ENCODE peak calls at places on chromosomes 16 and 17, in seven cellular contexts. J is lower leg skin, R is cardiac muscle cell, N is astrocyte of the cerebellum, F is glutamatergic neuron, K is A549, S is coronary artery. O is an unnamed sample.
A peak's percentile ranks its signal among the peaks of the same experiment; 100 is the strongest.

GRCh38 chr17:65987988-65988387 is 203.9 kb downstream of the CEP112 start:
- DNase-seq in J (no peak), R (peak; percentile 49), N (peak; percentile 19), F (no peak), K (peak; percentile 14), S (no peak), O (peak; percentile 3)

GRCh38 chr17:48799069-48799710 is 17.8 kb downstream of the TTLL6 start:
- DNase-seq in J (no peak), R (no peak), N (no peak), F (no peak), K (no peak), S (no peak), O (no peak)

GRCh38 chr17:82645516-82645915 is 2.7 kb downstream of the WDR45B start:
- DNase-seq in J (no peak), R (no peak), N (no peak), F (no peak), K (no peak), S (no peak), O (no peak)

GRCh38 chr17:50842506-50843149 is 7.2 kb downstream of the WFIKKN2 start:
- DNase-seq in J (peak; percentile 81), R (no peak), N (no peak), F (no peak), K (no peak), S (no peak), O (no peak)

GRCh38 chr17:48596000-48596734 is 2.6 kb upstream of the HOXB5 start:
- DNase-seq in J (no peak), R (no peak), N (no peak), F (no peak), K (no peak), S (no peak), O (no peak)

GRCh38 chr17:49570540-49571242 is 5.0 kb upstream of the NXPH3 start:
- DNase-seq in J (no peak), R (no peak), N (no peak), F (no peak), K (no peak), S (peak; percentile 72), O (no peak)

GRCh38 chr16:13553453-13553985 is 366.4 kb upstream of the ERCC4 start:
- DNase-seq in J (no peak), R (no peak), N (peak; percentile 4), F (no peak), K (no peak), S (no peak), O (no peak)

GRCh38 chr16:15950869-15951268 is 1.5 kb downstream of the ABCC1 start:
- DNase-seq in J (no peak), R (no peak), N (no peak), F (no peak), K (no peak), S (no peak), O (no peak)

GRCh38 chr17:40517286-40517662 is 15.9 kb upstream of the TNS4 start:
- DNase-seq in J (no peak), R (no peak), N (no peak), F (no peak), K (no peak), S (peak; percentile 0), O (no peak)

GRCh38 chr16:4613636-4614570 is 785 bp downstream of the UBALD1 start:
- DNase-seq in J (no peak), R (peak; percentile 58), N (no peak), F (peak; percentile 73), K (no peak), S (no peak), O (no peak)

GRCh38 chr16:28900601-28901000 is 22.3 kb downstream of the ATP2A1 start:
- DNase-seq in J (no peak), R (no peak), N (no peak), F (no peak), K (no peak), S (no peak), O (no peak)

GRCh38 chr17:40065041-40065770 is 2.4 kb downstream of the THRA start:
- DNase-seq in J (no peak), R (peak; percentile 55), N (no peak), F (no peak), K (no peak), S (no peak), O (no peak)

GRCh38 chr17:78678220-78678554 is 101.0 kb upstream of the DNAH17 start:
- DNase-seq in J (no peak), R (no peak), N (no peak), F (no peak), K (no peak), S (no peak), O (no peak)

GRCh38 chr16:2473999-2474876 is 689 bp upstream of the TBC1D24 start:
- DNase-seq in J (no peak), R (peak; percentile 39), N (no peak), F (peak; percentile 63), K (peak; percentile 72), S (no peak), O (no peak)

GRCh38 chr16:88681709-88682451 is 4.4 kb downstream of the SNAI3 start:
- DNase-seq in J (peak; percentile 90), R (peak; percentile 16), N (no peak), F (no peak), K (no peak), S (no peak), O (no peak)

GRCh38 chr17:65750678-65751077 is 189.2 kb upstream of the AXIN2 start:
- DNase-seq in J (peak; percentile 89), R (peak; percentile 92), N (peak; percentile 93), F (no peak), K (peak; percentile 67), S (no peak), O (peak; percentile 73)

GRCh38 chr16:1494129-1494640 is 1.0 kb downstream of the TELO2 start:
- DNase-seq in J (no peak), R (peak; percentile 88), N (peak; percentile 22), F (peak; percentile 69), K (peak; percentile 69), S (peak; percentile 84), O (peak; percentile 25)

GRCh38 chr16:10753670-10754069 is 10.0 kb downstream of the NUBP1 start:
- DNase-seq in J (no peak), R (no peak), N (no peak), F (no peak), K (no peak), S (no peak), O (no peak)

GRCh38 chr17:27571563-27572129 is 59.3 kb upstream of the LGALS9 start:
- DNase-seq in J (no peak), R (no peak), N (no peak), F (no peak), K (no peak), S (no peak), O (no peak)

GRCh38 chr17:17467720-17468119 is 9.1 kb upstream of the MED9 start:
- DNase-seq in J (no peak), R (no peak), N (no peak), F (peak; percentile 37), K (no peak), S (no peak), O (no peak)

GRCh38 chr17:32912218-32912897 is 15.6 kb upstream of the TMEM98 start:
- DNase-seq in J (peak; percentile 89), R (peak; percentile 85), N (no peak), F (no peak), K (no peak), S (no peak), O (peak; percentile 41)

GRCh38 chr16:19522369-19523159 is 666 bp upstream of the GDE1 start:
- DNase-seq in J (no peak), R (no peak), N (no peak), F (no peak), K (no peak), S (no peak), O (no peak)

GRCh38 chr16:19523184-19523558 is 571 bp upstream of the CCP110 start:
- DNase-seq in J (no peak), R (no peak), N (no peak), F (no peak), K (no peak), S (no peak), O (no peak)

GRCh38 chr16:19520861-19521331 is 1.0 kb downstream of the GDE1 start:
- DNase-seq in J (no peak), R (peak; percentile 36), N (no peak), F (no peak), K (no peak), S (no peak), O (no peak)

GRCh38 chr16:19523559-19524355 is at the start of gene CCP110:
- DNase-seq in J (peak; percentile 99), R (peak; percentile 97), N (peak; percentile 92), F (peak; percentile 96), K (peak; percentile 95), S (peak; percentile 97), O (peak; percentile 82)

GRCh38 chr16:19521471-19522368 is at the start of gene GDE1:
- DNase-seq in J (peak; percentile 99), R (peak; percentile 89), N (peak; percentile 63), F (peak; percentile 97), K (peak; percentile 94), S (peak; percentile 97), O (peak; percentile 46)
- TF ChIP-seq CTCF in J (no peak), R (peak; percentile 40), N (peak; percentile 37), F (no peak), K (no peak), S (no peak), O (peak; percentile 32)

GRCh38 chr17:1435326-1435725 is 20.7 kb downstream of the CRK start:
- DNase-seq in J (no peak), R (no peak), N (no peak), F (no peak), K (no peak), S (no peak), O (no peak)
- TF ChIP-seq CTCF in J (no peak), R (no peak), N (no peak), F (no peak), K (no peak), S (no peak), O (no peak)

DNA sequence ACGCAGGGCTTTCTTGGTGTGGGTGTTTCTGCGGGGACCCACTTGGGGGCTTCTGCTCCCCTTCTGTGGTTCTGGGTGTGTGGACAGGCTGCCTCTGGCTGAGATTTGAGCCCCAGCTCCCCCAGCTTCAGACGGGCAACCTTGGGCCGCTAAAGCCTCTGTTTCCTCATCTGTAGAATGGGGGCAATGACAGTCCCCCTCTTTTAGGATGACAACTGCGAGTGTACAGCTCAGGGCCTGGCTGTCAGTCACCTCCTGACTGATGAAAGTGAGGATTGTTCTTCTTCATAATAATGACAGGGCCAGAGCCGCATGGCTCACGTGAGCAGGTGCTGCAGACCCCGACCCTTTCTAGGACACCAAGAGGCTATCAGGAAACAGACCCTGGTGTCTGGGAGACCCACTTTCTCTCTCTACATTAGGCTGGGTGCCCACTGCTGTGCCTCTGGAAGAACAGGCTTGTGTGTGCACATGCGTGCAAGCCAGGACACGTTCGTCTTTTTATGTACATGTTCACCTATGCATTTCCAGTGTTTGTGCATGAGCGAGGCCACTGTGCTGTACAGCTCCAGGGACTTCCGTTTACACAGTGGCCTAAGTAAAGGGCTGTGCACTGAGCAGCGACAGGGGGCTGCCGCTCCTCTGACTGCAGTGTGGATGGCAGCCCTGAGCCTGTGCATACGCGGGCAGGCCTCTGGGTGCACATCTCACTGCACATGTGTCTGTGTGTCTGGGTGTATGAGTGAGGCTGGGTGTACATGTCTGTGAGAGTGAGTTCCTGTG is 4.6 kb downstream of the SPNS3 start:
- DNase-seq in J (no peak), R (no peak), N (no peak), F (no peak), K (no peak), S (no peak), O (no peak)
- TF ChIP-seq CTCF in J (no peak), R (no peak), N (no peak), F (no peak), K (no peak), S (no peak), O (no peak)

GRCh38 chr16:65054457-65054856 is 67.4 kb downstream of the CDH11 start:
- DNase-seq in J (no peak), R (peak; percentile 19), N (no peak), F (no peak), K (no peak), S (no peak), O (no peak)
- TF ChIP-seq CTCF in J (no peak), R (no peak), N (no peak), F (no peak), K (no peak), S (no peak), O (no peak)